ENCODE peak calls at places on chromosomes 4 and X, in six cellular contexts. One of them, this sample, is unnamed. For H3K4me1 and H3K36me3, the result is how much of the 10 kb centered on the place peaks cover.

GRCh38 chrX:104696667-104697066 is 130.7 kb downstream of the IL1RAPL2 start:
- DNase-seq in K562: no peak
- DNase-seq in HAP-1: no peak
- DNase-seq in kidney: no peak
- DNase-seq in GM23248: no peak
- DNase-seq in psoas muscle: no peak
- DNase-seq in this sample: no peak

GRCh38 chr4:45662996-45663395 is 460.9 kb downstream of the GABRG1 start:
- DNase-seq in HAP-1: no peak
- DNase-seq in K562: no peak
- DNase-seq in GM23248: peak
- DNase-seq in kidney: no peak
- DNase-seq in psoas muscle: peak
- DNase-seq in this sample: no peak

GRCh38 chrX:49919617-49920016 is 2.8 kb upstream of the CLCN5 start:
- DNase-seq in GM23248: peak
- DNase-seq in psoas muscle: no peak
- DNase-seq in kidney: no peak
- DNase-seq in K562: peak
- DNase-seq in HAP-1: no peak
- DNase-seq in this sample: peak

GRCh38 chrX:37692918-37693317 is 7.3 kb downstream of the XK start:
- DNase-seq in kidney: no peak
- DNase-seq in psoas muscle: no peak
- DNase-seq in K562: no peak
- DNase-seq in HAP-1: no peak
- DNase-seq in GM23248: no peak
- DNase-seq in this sample: no peak

GRCh38 chr4:118752551-118752950 is 67.4 kb downstream of the METTL14 start:
- DNase-seq in psoas muscle: no peak
- DNase-seq in HAP-1: no peak
- DNase-seq in kidney: no peak
- DNase-seq in GM23248: peak
- DNase-seq in K562: no peak
- DNase-seq in this sample: no peak

GRCh38 chrX:149630681-149631292 is 805 bp downstream of the TMEM185A start:
- DNase-seq in HAP-1: peak
- DNase-seq in GM23248: peak
- DNase-seq in psoas muscle: no peak
- DNase-seq in kidney: no peak
- DNase-seq in K562: peak
- DNase-seq in this sample: no peak

GRCh38 chr4:94489075-94489474 is 37.3 kb downstream of the PDLIM5 start:
- DNase-seq in GM23248: no peak
- DNase-seq in HAP-1: no peak
- DNase-seq in psoas muscle: no peak
- DNase-seq in K562: no peak
- DNase-seq in kidney: no peak
- DNase-seq in this sample: no peak

GRCh38 chr4:30836231-30836630 is 116.1 kb downstream of the PCDH7 start:
- DNase-seq in HAP-1: no peak
- DNase-seq in kidney: no peak
- DNase-seq in GM23248: no peak
- DNase-seq in K562: no peak
- DNase-seq in psoas muscle: no peak
- DNase-seq in this sample: no peak

GRCh38 chr4:32847466-32847865 is 2127.3 kb downstream of the PCDH7 start:
- DNase-seq in kidney: no peak
- DNase-seq in GM23248: peak
- DNase-seq in psoas muscle: no peak
- DNase-seq in HAP-1: no peak
- DNase-seq in K562: no peak
- DNase-seq in this sample: no peak

GRCh38 chr4:185512516-185512915 is 22.8 kb downstream of the PDLIM3 start:
- DNase-seq in kidney: no peak
- DNase-seq in psoas muscle: no peak
- DNase-seq in K562: no peak
- DNase-seq in GM23248: peak
- DNase-seq in HAP-1: no peak
- DNase-seq in this sample: no peak

GRCh38 chrX:65926095-65927019 is 113.5 kb downstream of the VSIG4 start:
- DNase-seq in kidney: no peak
- DNase-seq in HAP-1: no peak
- DNase-seq in GM23248: no peak
- DNase-seq in psoas muscle: no peak
- DNase-seq in K562: peak
- DNase-seq in this sample: no peak

GRCh38 chr4:16667464-16667863 is 231.0 kb downstream of the LDB2 start:
- DNase-seq in HAP-1: no peak
- DNase-seq in kidney: no peak
- DNase-seq in K562: no peak
- DNase-seq in psoas muscle: no peak
- DNase-seq in GM23248: peak
- DNase-seq in this sample: no peak

GRCh38 chr4:97479388-97479787 is 663.9 kb downstream of the STPG2 start:
- DNase-seq in GM23248: no peak
- DNase-seq in HAP-1: peak
- DNase-seq in kidney: no peak
- DNase-seq in psoas muscle: no peak
- DNase-seq in K562: no peak
- DNase-seq in this sample: no peak

GRCh38 chr4:162347492-162348213 is 183.9 kb upstream of the FSTL5 start:
- DNase-seq in HAP-1: no peak
- DNase-seq in GM23248: no peak
- DNase-seq in psoas muscle: no peak
- DNase-seq in kidney: no peak
- DNase-seq in K562: peak
- DNase-seq in this sample: no peak

GRCh38 chr4:11446156-11446811 is 17.6 kb upstream of the HS3ST1 start:
- DNase-seq in K562: no peak
- DNase-seq in GM23248: no peak
- DNase-seq in HAP-1: no peak
- DNase-seq in psoas muscle: no peak
- DNase-seq in kidney: no peak
- DNase-seq in this sample: no peak

GRCh38 chr4:5051210-5051691 is at the start of gene STK32B:
- DNase-seq in psoas muscle: peak
- DNase-seq in K562: peak
- DNase-seq in HAP-1: peak
- DNase-seq in kidney: peak
- DNase-seq in GM23248: peak
- DNase-seq in this sample: peak

GRCh38 chrX:109347618-109348017 is 134.3 kb downstream of the GUCY2F start:
- DNase-seq in kidney: no peak
- DNase-seq in GM23248: peak
- DNase-seq in HAP-1: no peak
- DNase-seq in K562: no peak
- DNase-seq in psoas muscle: no peak
- DNase-seq in this sample: no peak

DNA sequence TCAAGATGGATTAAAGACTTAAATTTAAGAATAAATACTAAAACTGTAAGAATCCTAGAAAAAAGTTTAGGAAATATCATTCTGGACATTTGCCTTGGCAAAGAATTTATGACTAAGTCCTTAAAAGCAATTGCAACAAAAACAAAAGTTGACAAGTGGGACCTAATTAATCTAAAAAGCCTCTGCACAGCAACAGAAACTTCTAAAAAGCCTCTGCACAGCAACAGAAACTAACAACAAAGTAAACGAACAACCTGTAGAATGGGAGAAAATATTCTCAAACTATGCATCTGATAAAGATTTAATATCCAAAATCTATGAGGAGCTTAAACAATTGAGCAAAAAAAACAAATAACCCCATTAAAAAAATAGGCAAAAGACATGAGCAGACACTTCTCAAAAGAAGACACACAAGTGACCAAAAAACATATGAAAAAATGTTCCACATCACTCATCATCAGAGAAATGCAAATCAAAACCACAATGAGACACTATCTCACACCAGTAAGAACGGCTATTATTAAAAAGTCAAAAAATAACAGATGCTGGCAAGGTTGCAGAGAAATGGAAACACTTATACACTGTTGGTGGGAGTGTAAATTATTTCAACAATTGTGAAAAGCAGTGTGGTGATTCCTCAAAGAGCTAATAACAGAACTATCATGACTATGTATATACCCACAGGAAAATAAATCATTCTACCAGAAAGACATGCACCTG is 5.5 kb upstream of the OPRPN start:
- DNase-seq in GM23248: no peak
- DNase-seq in psoas muscle: no peak
- DNase-seq in kidney: no peak
- DNase-seq in K562: no peak
- DNase-seq in HAP-1: no peak
- DNase-seq in this sample: no peak
- H3K4me1 ChIP-seq in GM23248: under half
- H3K4me1 ChIP-seq in psoas muscle: under half
- H3K4me1 ChIP-seq in kidney: under half
- H3K4me1 ChIP-seq in K562: under half
- H3K4me1 ChIP-seq in HAP-1: under half
- H3K4me1 ChIP-seq in this sample: under half

GRCh38 chr4:3290889-3291321 is 1.9 kb upstream of the RGS12 start:
- DNase-seq in psoas muscle: no peak
- DNase-seq in kidney: peak
- DNase-seq in K562: no peak
- DNase-seq in GM23248: no peak
- DNase-seq in HAP-1: no peak
- DNase-seq in this sample: no peak
- H3K4me3 ChIP-seq in psoas muscle: peak
- H3K4me3 ChIP-seq in kidney: no peak
- H3K4me3 ChIP-seq in K562: no peak
- H3K4me3 ChIP-seq in GM23248: no peak
- H3K4me3 ChIP-seq in HAP-1: no peak
- H3K4me3 ChIP-seq in this sample: no peak

DNA sequence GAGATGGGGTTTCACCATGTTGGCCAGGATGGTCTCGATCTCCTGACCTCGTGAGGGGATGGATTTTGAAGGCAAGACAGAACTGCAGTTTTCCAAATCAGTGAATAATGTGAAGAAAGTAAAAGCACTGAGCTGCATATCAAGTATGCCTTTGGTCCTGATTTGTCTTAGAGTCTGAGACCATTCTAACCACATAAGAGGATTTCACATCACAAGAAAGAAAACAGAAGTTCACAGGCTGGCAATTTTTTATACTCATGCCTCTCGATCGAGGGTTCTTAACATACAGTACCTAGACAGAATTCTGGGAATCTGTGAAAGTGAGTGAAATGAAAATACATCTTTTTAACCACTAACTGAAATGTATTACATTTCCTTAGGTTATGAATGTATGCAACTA is 23.3 kb downstream of the CHIC2 start:
- DNase-seq in kidney: no peak
- DNase-seq in GM23248: no peak
- DNase-seq in HAP-1: no peak
- DNase-seq in K562: no peak
- DNase-seq in psoas muscle: no peak
- DNase-seq in this sample: no peak
- H3K36me3 ChIP-seq in kidney: under half
- H3K36me3 ChIP-seq in GM23248: under half
- H3K36me3 ChIP-seq in HAP-1: under half
- H3K36me3 ChIP-seq in K562: under half
- H3K36me3 ChIP-seq in psoas muscle: under half
- H3K36me3 ChIP-seq in this sample: under half

DNA sequence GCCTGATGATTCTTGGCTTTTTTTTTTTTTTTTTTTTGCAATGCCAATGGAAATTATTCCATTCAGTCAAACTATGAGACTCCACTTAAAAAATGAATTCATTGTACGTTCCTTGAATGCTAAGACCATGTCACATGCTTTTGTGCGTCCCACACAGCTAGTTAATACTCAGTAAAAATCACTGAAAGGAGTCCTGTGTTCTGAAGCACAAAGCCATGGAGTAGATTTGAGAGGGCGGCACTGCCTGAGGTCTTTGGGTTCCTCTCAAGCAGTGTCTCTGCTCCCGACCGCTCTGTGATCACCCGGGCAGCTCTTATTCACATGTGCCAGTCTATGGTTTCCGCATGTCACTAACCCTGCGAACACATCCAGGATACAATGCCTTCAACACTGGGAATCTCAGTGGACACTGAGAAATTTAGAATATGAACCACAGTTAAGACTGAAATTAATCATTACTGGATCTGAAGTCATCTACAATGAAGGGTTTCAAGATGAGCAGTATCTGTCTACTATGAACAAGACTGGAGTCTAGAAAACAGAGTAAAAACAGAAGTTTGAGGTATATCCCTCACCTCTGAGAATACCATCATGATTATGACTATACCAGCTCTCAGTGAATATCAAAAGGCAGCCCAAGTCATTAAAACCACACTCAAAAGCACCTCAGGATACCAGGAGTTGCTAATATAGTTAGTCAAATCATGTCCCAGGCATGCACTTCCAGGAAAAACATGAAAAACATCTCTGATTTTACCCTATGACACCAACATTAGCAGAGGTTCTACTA is 193.0 kb downstream of the MGST2 start:
- DNase-seq in K562: no peak
- DNase-seq in GM23248: no peak
- DNase-seq in kidney: no peak
- DNase-seq in HAP-1: no peak
- DNase-seq in psoas muscle: no peak
- DNase-seq in this sample: no peak
- H3K4me1 ChIP-seq in K562: under half
- H3K4me1 ChIP-seq in GM23248: under half
- H3K4me1 ChIP-seq in kidney: under half
- H3K4me1 ChIP-seq in HAP-1: under half
- H3K4me1 ChIP-seq in psoas muscle: under half
- H3K4me1 ChIP-seq in this sample: under half

GRCh38 chr4:10182446-10183424 is 66.1 kb upstream of the WDR1 start:
- DNase-seq in GM23248: no peak
- DNase-seq in kidney: no peak
- DNase-seq in K562: peak
- DNase-seq in HAP-1: no peak
- DNase-seq in psoas muscle: no peak
- DNase-seq in this sample: no peak
- H3K4me3 ChIP-seq in GM23248: no peak
- H3K4me3 ChIP-seq in kidney: no peak
- H3K4me3 ChIP-seq in K562: peak
- H3K4me3 ChIP-seq in HAP-1: no peak
- H3K4me3 ChIP-seq in psoas muscle: no peak
- H3K4me3 ChIP-seq in this sample: no peak

DNA sequence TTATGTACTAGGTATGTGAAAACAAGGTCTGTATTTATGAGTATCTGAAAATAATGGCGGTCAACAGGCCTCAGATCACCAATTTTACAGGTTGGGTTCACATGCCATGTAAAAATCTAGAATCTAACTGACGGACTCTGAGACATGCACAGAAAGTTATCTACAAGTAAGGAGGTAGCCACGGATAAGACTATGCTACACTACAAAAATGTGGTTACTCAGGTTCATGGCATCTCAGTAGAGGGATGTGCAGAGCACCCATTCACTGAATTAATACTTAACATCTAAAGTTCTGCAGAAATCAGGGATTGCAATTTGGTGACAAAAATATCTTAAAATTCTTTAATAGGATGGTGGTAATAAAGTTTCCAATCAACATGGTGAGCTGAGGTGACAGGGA is 155.9 kb downstream of the APBB2 start:
- DNase-seq in GM23248: peak
- DNase-seq in kidney: no peak
- DNase-seq in K562: no peak
- DNase-seq in HAP-1: no peak
- DNase-seq in psoas muscle: no peak
- DNase-seq in this sample: no peak
- H3K36me3 ChIP-seq in GM23248: under half
- H3K36me3 ChIP-seq in kidney: under half
- H3K36me3 ChIP-seq in K562: under half
- H3K36me3 ChIP-seq in HAP-1: under half
- H3K36me3 ChIP-seq in psoas muscle: under half
- H3K36me3 ChIP-seq in this sample: under half